ENCODE peak calls at places on chromosomes 1 and 21, in four cellular contexts. B is kidney, M is pancreas, F is uterus. L is an unnamed sample. For H3K4me1, the result is how much of the 10 kb centered on the place peaks cover.

GRCh38 chr1:24285231-24285630 is 33.9 kb upstream of the GRHL3 start:
- DNase-seq in B (peak), M (no peak), F (no peak), L (no peak)

GRCh38 chr1:10992864-10993263 is 19.6 kb upstream of the TARDBP start:
- DNase-seq in B (no peak), M (no peak), F (no peak), L (no peak)

GRCh38 chr1:85502625-85503083 is 37.7 kb upstream of the DDAH1 start:
- DNase-seq in B (no peak), M (peak), F (peak), L (peak)

GRCh38 chr1:51296379-51297357 is 33.7 kb downstream of the TTC39A start:
- DNase-seq in B (peak), M (peak), F (peak), L (peak)

GRCh38 chr1:166164995-166165660 is 1.7 kb downstream of the FAM78B start:
- DNase-seq in B (peak), M (peak), F (peak), L (peak)

GRCh38 chr1:221602866-221603265 is 139.0 kb downstream of the DUSP10 start:
- DNase-seq in B (no peak), M (no peak), F (no peak), L (no peak)

GRCh38 chr1:172356620-172357019 is 63.9 kb upstream of the C1orf105 start:
- DNase-seq in B (no peak), M (no peak), F (no peak), L (no peak)

GRCh38 chr1:71630073-71630472 is 549.2 kb upstream of the ZRANB2 start:
- DNase-seq in B (no peak), M (no peak), F (no peak), L (no peak)

GRCh38 chr1:244316986-244317655 is 134.6 kb downstream of the ADSS2 start:
- DNase-seq in B (no peak), M (no peak), F (no peak), L (no peak)

GRCh38 chr1:17875882-17876280 is 120.7 kb downstream of the ACTL8 start:
- DNase-seq in B (peak), M (no peak), F (no peak), L (no peak)

GRCh38 chr21:46619846-46620245 is 15.0 kb upstream of the S100B start:
- DNase-seq in B (no peak), M (no peak), F (no peak), L (no peak)

GRCh38 chr1:229753764-229754553 is 127.9 kb downstream of the URB2 start:
- DNase-seq in B (no peak), M (peak), F (no peak), L (no peak)

GRCh38 chr1:184755226-184756065 is 788 bp upstream of the EDEM3 start:
- DNase-seq in B (no peak), M (peak), F (no peak), L (no peak)

GRCh38 chr1:58942759-58943191 is 158.9 kb upstream of the JUN start:
- DNase-seq in B (no peak), M (peak), F (no peak), L (no peak)
- H3K4me1 ChIP-seq in B (under half), M (under half), F (under half), L (under half)

DNA sequence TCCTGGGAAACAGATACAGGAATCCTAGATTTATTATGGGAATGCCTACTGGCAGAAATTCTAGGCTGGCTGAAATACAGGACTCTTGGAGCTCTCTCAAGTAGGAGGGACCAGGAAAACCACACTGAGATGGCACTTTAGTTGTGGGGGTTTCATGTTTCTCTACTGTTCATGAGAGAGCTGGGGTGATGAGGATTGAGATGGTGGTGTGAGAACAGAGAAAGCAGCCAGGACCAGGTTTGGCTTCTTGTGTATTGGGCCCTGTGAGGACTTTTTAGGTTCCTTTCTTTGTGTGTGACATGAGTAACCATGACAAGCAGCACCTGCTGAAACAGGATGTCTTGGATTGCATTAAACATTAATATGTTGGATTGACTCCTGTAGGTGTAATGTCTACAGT is 4.9 kb downstream of the ARID1A start:
- DNase-seq in B (no peak), M (no peak), F (no peak), L (no peak)
- H3K4me3 ChIP-seq in B (no peak), M (no peak), F (no peak), L (peak)

GRCh38 chr1:74571875-74572274 is 59.5 kb upstream of the LRRC53 start:
- DNase-seq in B (no peak), M (no peak), F (no peak), L (no peak)
- TF ChIP-seq CTCF in B (no peak), M (no peak), F (no peak), L (no peak)

DNA sequence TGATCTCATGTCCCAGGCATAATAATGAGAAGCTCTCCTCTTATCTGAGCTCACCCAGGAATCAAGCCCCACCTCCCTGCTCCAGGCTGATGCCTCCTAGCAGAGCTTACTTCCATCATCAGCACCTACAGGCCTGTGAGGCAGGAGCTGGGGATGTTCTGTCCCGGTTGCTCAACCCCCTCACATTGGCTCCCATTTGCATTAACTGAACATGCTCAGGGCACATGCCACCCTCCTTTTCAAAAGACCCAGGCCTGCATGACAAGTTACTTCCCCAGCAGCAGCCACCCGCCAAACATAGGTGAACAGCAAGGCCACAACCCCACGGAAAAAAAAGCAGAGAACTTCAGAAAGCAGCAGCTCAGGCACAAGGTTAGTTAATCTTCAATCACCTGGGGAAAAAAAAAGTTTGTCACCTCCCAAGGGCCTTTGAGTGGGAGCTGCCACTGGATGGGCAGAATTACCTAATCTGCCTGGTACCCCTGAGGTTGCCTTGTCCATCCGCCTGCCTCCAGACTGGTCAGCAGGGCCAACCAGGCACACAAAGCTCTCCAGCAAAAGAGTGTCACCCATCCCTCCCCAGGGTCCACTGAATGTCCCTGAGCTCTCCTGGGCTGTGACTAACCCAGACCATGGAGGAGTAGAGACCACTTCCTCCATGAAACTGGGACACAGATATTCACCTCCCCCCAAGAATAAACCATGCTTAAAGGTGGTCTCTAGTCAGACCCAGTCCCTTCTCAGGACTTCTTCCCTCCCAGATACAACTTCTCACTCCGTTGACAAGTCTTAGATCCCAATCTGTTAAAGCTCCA is 4.4 kb downstream of the KCNN3 start:
- DNase-seq in B (no peak), M (no peak), F (no peak), L (peak)
- H3K4me1 ChIP-seq in B (under half), M (under half), F (under half), L (half or more)

GRCh38 chr1:93992954-93993353 is 83.7 kb upstream of the GCLM start:
- DNase-seq in B (no peak), M (no peak), F (no peak), L (no peak)
- H3K4me3 ChIP-seq in B (no peak), M (no peak), F (no peak), L (no peak)

L was measured in psoas muscle.